ENCODE peak calls at places on chromosome 20, in ten cellular contexts. O is foreskin fibroblast, E is cardiac muscle cell, L is mucosa of descending colon, K is OCI-LY7, M is tibial artery, D is left ventricle myocardium inferior, B is sigmoid colon, Q is thyroid gland, V is NB4. J is an unnamed sample.

GRCh38 chr20:8805737-8806442 is 263.0 kb upstream of the PLCB4 start:
- DNase-seq in O (no peak), E (no peak), L (no peak), K (no peak), M (no peak), D (no peak), B (no peak), Q (no peak), V (no peak), J (no peak)

GRCh38 chr20:42604998-42605970 is 584.4 kb downstream of the PTPRT start:
- DNase-seq in O (no peak), E (no peak), L (no peak), K (no peak), M (no peak), D (no peak), B (no peak), Q (no peak), V (no peak), J (no peak)

GRCh38 chr20:32522775-32523612 is 62.1 kb downstream of the NOL4L start:
- DNase-seq in O (no peak), E (no peak), L (peak), K (no peak), M (no peak), D (no peak), B (no peak), Q (no peak), V (peak), J (no peak)

GRCh38 chr20:34524426-34524825 is 8.2 kb downstream of the DYNLRB1 start:
- DNase-seq in O (no peak), E (no peak), L (no peak), K (no peak), M (no peak), D (no peak), B (no peak), Q (no peak), V (no peak), J (no peak)

GRCh38 chr20:54260116-54260515 is 52.2 kb downstream of the PFDN4 start:
- DNase-seq in O (no peak), E (no peak), L (no peak), K (no peak), M (no peak), D (no peak), B (no peak), Q (no peak), V (no peak), J (no peak)

GRCh38 chr20:1225729-1226313 is at the start of gene RAD21L1:
- DNase-seq in O (peak), E (peak), L (peak), K (peak), M (peak), D (peak), B (peak), Q (peak), V (peak), J (peak)

GRCh38 chr20:62583424-62583920 is 58.8 kb upstream of the SLCO4A1 start:
- DNase-seq in O (peak), E (peak), L (no peak), K (no peak), M (no peak), D (no peak), B (peak), Q (no peak), V (no peak), J (no peak)

GRCh38 chr20:43658068-43658722 is 8.7 kb upstream of the MYBL2 start:
- DNase-seq in O (no peak), E (peak), L (no peak), K (no peak), M (no peak), D (no peak), B (no peak), Q (no peak), V (no peak), J (no peak)

GRCh38 chr20:21315138-21315537 is 12.0 kb downstream of the XRN2 start:
- DNase-seq in O (peak), E (peak), L (no peak), K (peak), M (no peak), D (no peak), B (no peak), Q (no peak), V (peak), J (peak)

DNA sequence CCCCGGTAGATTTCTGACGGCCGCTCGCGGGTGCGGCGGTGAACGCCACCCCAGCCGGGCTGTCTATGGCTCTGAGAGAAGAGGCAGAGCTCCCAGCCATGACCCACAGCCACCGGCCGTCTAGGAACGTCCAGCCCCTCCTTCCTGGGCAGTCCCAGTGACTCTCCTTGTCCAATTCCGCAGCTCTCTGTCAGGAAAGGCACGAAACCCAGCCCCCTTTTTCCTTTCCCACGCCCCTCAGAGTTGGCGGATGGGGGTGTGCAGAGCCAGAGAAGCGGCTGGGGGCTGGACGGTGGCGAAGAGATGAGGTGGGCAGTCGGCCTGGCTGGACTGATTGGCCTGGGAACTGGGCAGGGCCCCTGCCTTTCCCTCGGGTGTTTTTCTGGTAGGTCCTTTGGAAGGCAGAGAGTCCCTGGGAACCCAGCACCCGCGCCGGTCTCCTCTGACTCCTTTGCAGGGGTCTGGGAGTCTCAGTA is 1.5 kb downstream of the EBF4 start:
- DNase-seq in O (no peak), E (peak), L (no peak), K (no peak), M (no peak), D (no peak), B (peak), Q (peak), V (no peak), J (no peak)
- H3K4me3 ChIP-seq in O (no peak), E (peak), L (no peak), K (no peak), M (peak), D (peak), B (peak), Q (peak), V (no peak), J (no peak)

GRCh38 chr20:50455656-50456451 is 54.3 kb upstream of the PTPN1 start:
- DNase-seq in O (no peak), E (peak), L (no peak), K (no peak), M (peak), D (peak), B (peak), Q (no peak), V (peak), J (no peak)

GRCh38 chr20:50460115-50460607 is 50.0 kb upstream of the PTPN1 start:
- DNase-seq in O (no peak), E (no peak), L (no peak), K (no peak), M (no peak), D (no peak), B (no peak), Q (no peak), V (peak), J (no peak)

GRCh38 chr20:50459124-50459918 is 50.9 kb upstream of the PTPN1 start:
- DNase-seq in O (no peak), E (no peak), L (no peak), K (no peak), M (no peak), D (no peak), B (no peak), Q (no peak), V (no peak), J (no peak)

GRCh38 chr20:50453533-50453932 is 56.6 kb upstream of the PTPN1 start:
- DNase-seq in O (no peak), E (no peak), L (no peak), K (no peak), M (no peak), D (no peak), B (no peak), Q (no peak), V (no peak), J (no peak)

GRCh38 chr20:50456452-50457324 is 53.5 kb upstream of the PTPN1 start:
- DNase-seq in O (no peak), E (no peak), L (no peak), K (peak), M (no peak), D (no peak), B (no peak), Q (no peak), V (no peak), J (no peak)
- TF ChIP-seq CTCF in O (no peak), E (peak), L (no peak), K (peak), M (no peak), D (peak), B (no peak), Q (no peak), V (no peak), J (no peak)

GRCh38 chr20:36097331-36097730 is 57.2 kb upstream of the EPB41L1 start:
- DNase-seq in O (no peak), E (peak), L (no peak), K (no peak), M (no peak), D (no peak), B (no peak), Q (no peak), V (no peak), J (peak)
- H3K4me3 ChIP-seq in O (no peak), E (no peak), L (no peak), K (peak), M (no peak), D (no peak), B (no peak), Q (no peak), V (no peak), J (no peak)

DNA sequence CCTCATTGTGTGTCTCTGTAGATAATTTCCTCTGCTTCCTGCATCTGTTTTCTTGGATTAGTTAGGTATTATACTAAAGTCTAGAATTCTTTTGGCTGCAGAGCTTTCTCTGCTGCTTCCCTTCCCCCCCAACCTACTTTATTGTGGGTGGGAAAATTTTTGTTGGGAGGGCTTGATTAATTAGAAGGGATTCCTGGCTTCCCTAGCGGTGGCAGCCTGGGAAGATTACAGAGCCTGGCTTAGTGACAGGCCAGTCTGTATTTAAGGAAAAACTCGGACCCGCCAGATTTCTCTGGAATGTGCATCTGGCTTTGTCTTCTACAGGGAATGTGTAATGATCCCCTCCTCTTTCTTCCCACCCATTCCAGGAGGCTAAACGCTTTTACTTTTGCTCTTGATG is 31.2 kb downstream of the SLX4IP start:
- DNase-seq in O (no peak), E (peak), L (no peak), K (no peak), M (no peak), D (no peak), B (no peak), Q (no peak), V (no peak), J (peak)
- TF ChIP-seq CTCF in O (no peak), E (no peak), L (no peak), K (no peak), M (no peak), D (no peak), B (no peak), Q (no peak), V (no peak), J (no peak)

DNA sequence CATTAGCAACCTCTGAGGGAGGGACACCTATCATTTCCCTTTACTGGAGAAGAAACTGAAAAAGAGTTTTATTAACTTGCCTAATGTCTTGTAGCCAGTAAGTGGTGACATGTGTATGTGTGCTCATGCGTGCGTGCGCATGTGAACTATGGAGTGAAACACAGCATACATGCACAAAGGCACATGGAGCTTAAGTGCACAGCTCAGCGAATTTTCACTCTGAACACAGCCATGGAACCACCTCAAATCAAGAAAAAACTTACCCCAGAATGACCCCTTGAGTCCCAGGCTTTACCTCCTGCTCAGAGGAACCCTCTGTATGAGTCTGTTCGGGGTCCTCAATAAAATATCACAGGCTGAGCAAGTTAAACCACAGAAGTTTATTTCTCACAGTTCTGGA is 452.6 kb downstream of the CDH26 start:
- DNase-seq in O (no peak), E (no peak), L (no peak), K (no peak), M (no peak), D (no peak), B (no peak), Q (no peak), V (no peak), J (no peak)
- H3K4me3 ChIP-seq in O (no peak), E (no peak), L (no peak), K (no peak), M (no peak), D (no peak), B (no peak), Q (no peak), V (no peak), J (no peak)

J was measured in astrocyte of the cerebellum.